ENCODE peak calls at places on chromosome 15, in ten cellular contexts. Y is CD8-positive, alpha-beta T cell; J is transverse colon; U is endothelial cell; T is astrocyte; D is cardiac fibroblast; Z is neural crest cell; Q is AG09309; O is NB4; P is left lung. G is an unnamed sample.

GRCh38 chr15:80093854-80094418 is 34.5 kb downstream of the ZFAND6 start:
- DNase-seq in D (peak), Z (no peak), T (peak), P (peak), Y (no peak), O (peak), J (peak), Q (no peak), U (no peak), G (peak)

GRCh38 chr15:50256188-50257041 is 9.1 kb downstream of the HDC start:
- DNase-seq in P (no peak), T (peak), O (peak), Y (no peak), U (no peak), Z (no peak), D (peak), Q (peak), J (no peak), G (peak)

GRCh38 chr15:42994546-42994945 is 74.0 kb upstream of the TTBK2 start:
- DNase-seq in P (no peak), J (no peak), Z (no peak), Y (no peak), U (no peak), T (peak), Q (peak), O (no peak), D (peak), G (no peak)

GRCh38 chr15:78709263-78709882 is 68.4 kb upstream of the CHRNB4 start:
- DNase-seq in Y (peak), U (peak), Q (no peak), P (peak), T (no peak), J (peak), Z (peak), D (peak), O (peak), G (peak)

GRCh38 chr15:36796161-36796560 is 216.7 kb downstream of the CDIN1 start:
- DNase-seq in J (no peak), P (no peak), D (no peak), Q (no peak), U (no peak), O (no peak), Y (no peak), Z (no peak), T (no peak), G (no peak)

GRCh38 chr15:72271895-72272212 is 500 bp downstream of the PARP6 start:
- DNase-seq in D (peak), Y (no peak), J (no peak), T (peak), Q (no peak), Z (no peak), O (peak), U (no peak), P (no peak), G (peak)

GRCh38 chr15:98854496-98854895 is 153.1 kb downstream of the PGPEP1L start:
- DNase-seq in P (no peak), O (no peak), D (no peak), J (no peak), Z (no peak), U (no peak), Q (no peak), T (no peak), Y (no peak), G (no peak)

GRCh38 chr15:51776952-51777574 is 25.7 kb downstream of the TMOD2 start:
- DNase-seq in T (peak), D (peak), P (no peak), Q (peak), J (peak), Y (peak), U (peak), Z (peak), O (peak), G (peak)

GRCh38 chr15:92400980-92401787 is 7.5 kb downstream of the ST8SIA2 start:
- DNase-seq in O (no peak), Z (no peak), Q (no peak), T (no peak), U (no peak), Y (no peak), J (no peak), P (no peak), D (no peak), G (no peak)

GRCh38 chr15:48609486-48609885 is 36.0 kb downstream of the FBN1 start:
- DNase-seq in O (no peak), T (no peak), D (no peak), J (no peak), Q (no peak), P (no peak), Z (no peak), U (no peak), Y (no peak), G (no peak)

GRCh38 chr15:71677766-71678165 is 132.6 kb upstream of the NR2E3 start:
- DNase-seq in O (no peak), D (no peak), Y (no peak), U (no peak), Z (no peak), Q (no peak), J (no peak), P (no peak), T (no peak), G (no peak)

GRCh38 chr15:94075349-94075748 is 156.0 kb upstream of the MCTP2 start:
- DNase-seq in Q (no peak), P (no peak), T (peak), U (no peak), Y (no peak), Z (no peak), D (no peak), J (peak), O (no peak), G (no peak)

GRCh38 chr15:78565951-78566774 is 843 bp downstream of the CHRNA5 start:
- DNase-seq in J (peak), D (peak), Z (peak), Y (no peak), U (no peak), P (no peak), O (peak), T (peak), Q (no peak), G (peak)

GRCh38 chr15:64152507-64153387 is 1.2 kb downstream of the SNX22 start:
- DNase-seq in P (no peak), Q (no peak), J (peak), Y (no peak), T (no peak), D (no peak), O (no peak), U (no peak), Z (no peak), G (no peak)

GRCh38 chr15:71758716-71759115 is 51.6 kb upstream of the NR2E3 start:
- DNase-seq in O (no peak), P (no peak), T (no peak), Z (no peak), Q (no peak), J (no peak), U (no peak), Y (no peak), D (no peak), G (no peak)

GRCh38 chr15:83848315-83849050 is 194.6 kb downstream of the ADAMTSL3 start:
- DNase-seq in Q (peak), D (peak), J (no peak), O (peak), Y (no peak), U (no peak), Z (no peak), T (peak), P (no peak), G (no peak)

GRCh38 chr15:57881361-57881760 is 174.8 kb downstream of the POLR2M start:
- DNase-seq in Q (no peak), P (no peak), Z (no peak), O (no peak), U (no peak), Y (no peak), D (peak), T (peak), J (no peak), G (no peak)

GRCh38 chr15:73355866-73356265 is 12.9 kb downstream of the HCN4 start:
- DNase-seq in U (no peak), T (no peak), Q (no peak), D (no peak), O (no peak), P (no peak), Z (no peak), J (no peak), Y (no peak), G (no peak)

GRCh38 chr15:53512029-53512428 is 247.4 kb downstream of the WDR72 start:
- DNase-seq in T (no peak), U (no peak), D (no peak), Y (no peak), J (no peak), O (no peak), P (no peak), Q (no peak), Z (no peak), G (no peak)

GRCh38 chr15:53511175-53511574 is 248.3 kb downstream of the WDR72 start:
- DNase-seq in Z (no peak), O (no peak), U (no peak), J (no peak), T (no peak), Y (no peak), D (no peak), P (no peak), Q (no peak), G (no peak)

DNA sequence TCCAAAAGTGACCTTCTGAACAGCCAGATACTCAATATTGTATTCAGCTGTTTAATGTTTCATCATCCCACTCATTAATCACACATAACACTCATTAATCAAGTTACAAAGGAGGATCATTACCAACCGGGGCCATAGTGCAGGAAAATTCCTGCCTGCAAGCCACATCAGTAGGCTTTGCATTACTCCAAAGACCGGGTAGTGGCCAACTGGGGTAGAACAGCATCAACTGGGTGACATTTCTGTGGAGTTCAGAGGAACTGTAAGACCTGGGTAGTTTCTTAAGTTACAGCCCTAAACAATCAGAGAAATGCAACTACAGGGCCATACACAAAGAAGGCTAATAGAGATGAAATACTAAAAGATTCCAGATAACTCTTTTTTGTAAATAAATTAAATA is 253.1 kb downstream of the WDR72 start:
- DNase-seq in Z (no peak), O (no peak), U (no peak), Q (no peak), J (no peak), Y (no peak), T (no peak), D (no peak), P (no peak), G (no peak)
- TF ChIP-seq CTCF in Z (no peak), O (no peak), U (no peak), Q (no peak), J (no peak), Y (no peak), T (no peak), D (no peak), P (no peak), G (no peak)

DNA sequence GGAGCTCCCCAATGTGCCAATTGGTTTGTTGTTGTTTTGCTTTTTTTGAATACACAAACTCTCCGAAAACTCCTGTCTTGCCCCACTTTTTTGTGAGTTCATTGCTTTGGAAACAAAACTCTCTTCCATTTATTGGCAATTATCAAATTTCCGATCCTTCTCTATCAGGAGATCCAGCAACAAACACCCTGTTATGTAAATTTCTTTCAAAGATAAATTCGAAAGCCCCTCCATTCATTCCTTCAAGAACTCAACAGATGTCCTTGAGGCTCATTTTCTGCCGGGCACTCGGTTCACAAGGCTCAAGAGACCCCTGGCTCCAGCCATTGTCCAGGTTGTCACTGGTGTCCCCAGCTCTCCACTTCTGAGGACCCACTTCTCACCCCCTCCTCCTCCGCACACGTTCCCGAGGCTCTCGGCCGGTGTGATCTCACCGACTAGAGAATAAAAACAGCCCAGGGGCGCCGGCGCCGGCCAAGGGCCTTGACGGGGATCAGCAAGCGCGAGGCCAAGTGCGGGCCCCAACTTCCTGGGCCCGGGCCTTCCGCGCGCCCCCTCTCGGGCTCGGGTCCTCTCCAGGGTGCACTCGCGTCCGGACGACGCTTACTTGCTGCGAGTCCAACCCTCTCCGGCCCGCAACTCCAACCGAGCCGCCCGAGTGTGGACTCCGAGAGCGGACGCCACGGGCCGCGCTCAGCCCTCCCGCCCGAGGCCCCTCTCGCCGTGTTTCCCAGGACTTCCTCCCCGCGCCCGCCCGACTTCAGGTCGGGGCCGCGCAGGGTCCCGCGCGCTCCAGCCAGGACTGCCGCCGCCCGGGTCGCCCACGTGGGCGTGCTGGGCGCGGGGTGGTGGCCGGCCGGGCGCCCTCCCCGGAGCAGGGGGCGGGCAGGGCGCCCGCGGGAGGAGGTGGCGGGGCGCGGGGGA is 533 bp upstream of the SMAD3 start:
- DNase-seq in P (peak), U (peak), Z (peak), D (peak), O (no peak), Y (no peak), J (peak), Q (no peak), T (no peak), G (peak)
- TF ChIP-seq CTCF in P (no peak), U (no peak), Z (peak), D (no peak), O (no peak), Y (no peak), J (no peak), Q (no peak), T (no peak), G (no peak)

GRCh38 chr15:62241135-62241770 is 76.2 kb upstream of the C2CD4B start:
- DNase-seq in T (no peak), P (no peak), Z (peak), O (peak), D (peak), Y (no peak), U (peak), J (peak), Q (no peak), G (peak)
- TF ChIP-seq CTCF in T (peak), P (no peak), Z (peak), O (peak), D (peak), Y (no peak), U (peak), J (peak), Q (peak), G (peak)

GRCh38 chr15:89783861-89784685 is 7.9 kb downstream of the MESP2 start:
- DNase-seq in J (peak), D (peak), Q (no peak), Z (no peak), T (no peak), O (no peak), Y (no peak), P (no peak), U (no peak), G (no peak)
- TF ChIP-seq CTCF in J (no peak), D (no peak), Q (no peak), Z (no peak), T (no peak), O (no peak), Y (no peak), P (no peak), U (no peak), G (no peak)

DNA sequence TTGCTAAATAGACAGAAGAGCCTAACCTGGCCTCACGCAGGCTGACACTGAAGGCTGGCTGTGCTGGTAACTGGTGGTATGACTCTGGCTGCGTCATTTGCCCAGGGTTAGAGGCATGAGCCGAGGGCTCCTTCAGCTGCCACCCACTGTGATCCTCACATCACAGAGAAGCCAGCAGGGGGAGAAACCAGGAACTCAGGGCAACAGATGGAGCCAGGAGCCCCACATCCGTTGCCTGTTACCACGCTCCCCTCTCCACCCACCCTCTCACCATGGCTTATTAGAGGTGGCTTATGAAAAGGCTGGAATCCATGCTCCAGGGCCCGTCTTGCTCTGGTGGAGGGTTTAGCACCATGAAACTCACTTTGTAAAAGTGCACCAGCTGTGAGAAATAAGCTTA is 60.7 kb downstream of the ASB7 start:
- DNase-seq in U (peak), Z (no peak), P (no peak), T (no peak), O (peak), Y (no peak), J (no peak), Q (no peak), D (no peak), G (peak)
- TF ChIP-seq CTCF in U (no peak), Z (peak), P (no peak), T (peak), O (peak), Y (no peak), J (no peak), Q (peak), D (peak), G (peak)

DNA sequence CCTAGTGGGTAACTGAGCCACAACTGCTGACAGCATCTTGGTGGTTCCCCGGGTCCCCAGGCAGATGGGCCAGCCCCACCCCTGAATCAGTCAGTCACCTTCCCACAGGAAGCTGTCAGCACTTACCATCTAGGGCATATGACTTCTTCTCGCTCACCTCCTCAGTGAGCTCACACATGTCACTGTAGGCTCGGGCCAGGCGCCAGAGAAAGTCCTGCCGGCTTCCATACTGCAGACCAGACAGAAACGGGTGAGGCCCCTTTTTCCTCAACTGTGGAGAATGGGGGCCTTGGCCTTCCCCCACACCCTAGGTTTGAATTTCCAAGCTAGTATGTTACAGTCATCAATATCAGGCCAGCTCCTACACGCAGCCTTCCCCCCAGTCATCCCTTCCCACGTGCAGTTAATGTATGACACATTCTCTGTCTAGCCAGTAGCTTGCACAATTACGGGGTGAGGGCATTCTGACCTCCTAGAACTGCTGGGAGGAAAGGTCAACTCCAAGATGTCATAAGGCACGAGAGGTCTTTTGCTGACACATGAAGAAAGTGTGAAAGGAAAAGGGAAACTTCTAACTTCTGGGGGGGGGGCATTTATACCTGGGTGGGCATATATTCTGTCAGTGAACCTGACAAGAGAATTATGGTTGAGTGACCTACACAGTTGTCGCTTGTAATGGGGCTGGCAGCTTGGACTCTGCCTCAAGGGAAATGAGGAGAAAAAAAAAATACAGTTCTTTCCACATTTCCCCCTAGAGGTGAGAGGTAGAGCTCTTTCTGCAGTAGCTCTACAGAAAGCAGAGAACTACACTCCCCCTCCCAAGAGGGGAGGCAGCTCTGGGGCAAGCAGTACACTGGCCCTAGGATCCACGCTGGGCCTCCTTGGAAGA is 10.9 kb downstream of the RMDN3 start:
- DNase-seq in J (no peak), D (peak), Z (no peak), Y (peak), T (peak), O (peak), U (no peak), Q (no peak), P (no peak), G (no peak)
- TF ChIP-seq CTCF in J (no peak), D (no peak), Z (no peak), Y (no peak), T (no peak), O (no peak), U (no peak), Q (peak), P (no peak), G (no peak)

G was measured in Calu3.